ENCODE peak calls at places on chromosome 6, in four cellular contexts. A, C, Z and B are unnamed samples.

GRCh38 chr6:37160922-37161778 is 8.8 kb upstream of the PIM1 start:
- DNase-seq in A (no peak), C (no peak), Z (no peak), B (no peak)

GRCh38 chr6:25041676-25042598 is 106.2 kb upstream of the RIPOR2 start:
- DNase-seq in A (no peak), C (no peak), Z (peak; percentile 69), B (no peak)

GRCh38 chr6:5490495-5491069 is 229.3 kb downstream of the FARS2 start:
- DNase-seq in A (no peak), C (no peak), Z (no peak), B (no peak)

GRCh38 chr6:130426078-130426726 is 60.4 kb downstream of the TMEM200A start:
- DNase-seq in A (no peak), C (no peak), Z (no peak), B (no peak)

GRCh38 chr6:112360498-112360897 is 13.4 kb downstream of the RFPL4B start:
- DNase-seq in A (peak; percentile 21), C (no peak), Z (no peak), B (no peak)

GRCh38 chr6:14371530-14371929 is 254.0 kb downstream of the CD83 start:
- DNase-seq in A (no peak), C (no peak), Z (no peak), B (no peak)

GRCh38 chr6:161374971-161375873 is 101.4 kb upstream of the AGPAT4 start:
- DNase-seq in A (peak; percentile 23), C (peak; percentile 76), Z (no peak), B (peak; percentile 33)

GRCh38 chr6:22828179-22829062 is 259.1 kb downstream of the HDGFL1 start:
- DNase-seq in A (peak; percentile 24), C (no peak), Z (no peak), B (peak; percentile 66)

GRCh38 chr6:1585669-1586049 is 24.1 kb upstream of the FOXC1 start:
- DNase-seq in A (no peak), C (no peak), Z (no peak), B (no peak)

GRCh38 chr6:90078513-90079289 is 184.4 kb downstream of the GJA10 start:
- DNase-seq in A (no peak), C (no peak), Z (peak; percentile 89), B (no peak)

GRCh38 chr6:11161031-11161966 is 49.8 kb upstream of the ERVFRD-1 start:
- DNase-seq in A (no peak), C (no peak), Z (no peak), B (no peak)

GRCh38 chr6:136067731-136068341 is 182.3 kb downstream of the MTFR2 start:
- DNase-seq in A (no peak), C (no peak), Z (no peak), B (no peak)

GRCh38 chr6:89281779-89282246 is 33.3 kb downstream of the GABRR2 start:
- DNase-seq in A (peak; percentile 45), C (peak; percentile 46), Z (peak; percentile 77), B (peak; percentile 86)

GRCh38 chr6:46024122-46024769 is 8.6 kb upstream of the CLIC5 start:
- DNase-seq in A (no peak), C (no peak), Z (no peak), B (no peak)

GRCh38 chr6:26075063-26075717 is 12.0 kb upstream of the HFE start:
- DNase-seq in A (no peak), C (no peak), Z (no peak), B (no peak)

GRCh38 chr6:9710574-9710973 is 704.3 kb downstream of the TFAP2A start:
- DNase-seq in A (no peak), C (no peak), Z (no peak), B (no peak)

GRCh38 chr6:97215157-97215769 is 67.8 kb downstream of the MMS22L start:
- DNase-seq in A (peak; percentile 24), C (no peak), Z (no peak), B (peak; percentile 60)

GRCh38 chr6:38806271-38806670 is 91.2 kb downstream of the DNAH8 start:
- DNase-seq in A (no peak), C (no peak), Z (no peak), B (no peak)

GRCh38 chr6:124819340-124819739 is 142.9 kb upstream of the RNF217 start:
- DNase-seq in A (no peak), C (no peak), Z (no peak), B (no peak)

GRCh38 chr6:131858765-131859490 is 51.1 kb downstream of the ENPP1 start:
- DNase-seq in A (no peak), C (no peak), Z (no peak), B (no peak)

GRCh38 chr6:25892877-25893276 is 18.8 kb upstream of the SLC17A3 start:
- DNase-seq in A (no peak), C (no peak), Z (no peak), B (no peak)

GRCh38 chr6:101961357-101961756 is 567.8 kb downstream of the GRIK2 start:
- DNase-seq in A (peak; percentile 1), C (no peak), Z (no peak), B (no peak)

GRCh38 chr6:42307141-42307470 is 89.4 kb upstream of the MRPS10 start:
- DNase-seq in A (no peak), C (no peak), Z (no peak), B (no peak)

GRCh38 chr6:56551409-56552120 is 91.1 kb downstream of the DST start:
- DNase-seq in A (no peak), C (no peak), Z (no peak), B (no peak)

GRCh38 chr6:90219168-90219985 is 77.3 kb downstream of the BACH2 start:
- DNase-seq in A (peak; percentile 51), C (no peak), Z (no peak), B (peak; percentile 30)

GRCh38 chr6:5084787-5085637 is at the start of gene PPP1R3G:
- DNase-seq in A (peak; percentile 54), C (peak; percentile 78), Z (no peak), B (peak; percentile 36)